ENCODE peak calls at places on chromosomes 2 and 18, in ten cellular contexts. L, I, P, T, X, E, J, Q, V and K are unnamed samples.
A peak's percentile ranks its signal among the peaks of the same experiment; 100 is the strongest.

GRCh38 chr2:168662651-168663208 is 139.7 kb upstream of the NOSTRIN start:
- DNase-seq in V (no peak), Q (no peak), L (no peak), T (no peak), P (no peak), J (no peak), X (no peak), E (no peak), I (no peak), K (no peak)

GRCh38 chr2:23843051-23843976 is 83.6 kb downstream of the ATAD2B start:
- DNase-seq in X (peak; percentile 66), Q (peak; percentile 28), E (no peak), P (no peak), J (no peak), V (no peak), I (no peak), T (no peak), L (no peak), K (no peak)

GRCh38 chr2:15557947-15558346 is 3.2 kb downstream of the NBAS start:
- DNase-seq in I (no peak), Q (no peak), J (no peak), X (no peak), E (no peak), V (no peak), P (no peak), T (no peak), L (no peak), K (peak; percentile 20)

GRCh38 chr2:17936599-17936998 is 58.1 kb downstream of the KCNS3 start:
- DNase-seq in T (no peak), P (no peak), X (no peak), L (no peak), J (no peak), V (no peak), Q (no peak), E (no peak), I (no peak), K (no peak)

GRCh38 chr2:25912851-25913695 is 34.8 kb upstream of the ASXL2 start:
- DNase-seq in V (peak; percentile 51), Q (no peak), X (peak; percentile 36), L (no peak), E (no peak), P (no peak), J (no peak), T (no peak), I (no peak), K (peak; percentile 47)

GRCh38 chr2:112705576-112705975 is 15.2 kb upstream of the NT5DC4 start:
- DNase-seq in P (no peak), I (no peak), J (no peak), L (no peak), E (no peak), V (no peak), T (no peak), X (no peak), Q (no peak), K (peak; percentile 38)

GRCh38 chr2:150866431-150866830 is 379.0 kb upstream of the RND3 start:
- DNase-seq in L (no peak), E (no peak), P (no peak), X (peak; percentile 77), V (peak; percentile 25), T (no peak), Q (no peak), J (no peak), I (peak; percentile 77), K (peak; percentile 46)

GRCh38 chr2:26299488-26300092 is 46.4 kb upstream of the SELENOI start:
- DNase-seq in I (peak; percentile 46), L (no peak), J (no peak), V (peak; percentile 27), Q (no peak), P (no peak), E (no peak), T (no peak), X (peak; percentile 63), K (peak; percentile 65)

GRCh38 chr2:217625475-217626245 is 377.1 kb downstream of the TNS1 start:
- DNase-seq in Q (peak; percentile 73), L (no peak), X (peak; percentile 47), I (no peak), E (no peak), V (peak; percentile 80), T (no peak), P (no peak), J (no peak), K (no peak)

GRCh38 chr18:46213295-46213694 is 109.1 kb downstream of the HAUS1 start:
- DNase-seq in X (peak; percentile 9), T (no peak), V (peak; percentile 45), E (no peak), L (no peak), I (peak; percentile 10), J (no peak), Q (no peak), P (no peak), K (peak; percentile 42)

GRCh38 chr18:7329036-7329435 is 98.1 kb downstream of the LRRC30 start:
- DNase-seq in X (no peak), T (no peak), P (no peak), E (no peak), L (no peak), V (no peak), I (no peak), J (no peak), Q (no peak), K (peak; percentile 35)

GRCh38 chr2:148969585-148970180 is 68.8 kb upstream of the LYPD6B start:
- DNase-seq in E (no peak), I (no peak), X (no peak), P (no peak), L (no peak), T (no peak), V (no peak), Q (no peak), J (no peak), K (no peak)

GRCh38 chr18:79902640-79903039 is 48.8 kb downstream of the SLC66A2 start:
- DNase-seq in T (no peak), Q (no peak), P (peak; percentile 57), L (no peak), J (no peak), E (peak; percentile 45), V (no peak), I (no peak), X (no peak), K (no peak)

GRCh38 chr2:60699617-60700016 is 56.5 kb upstream of the PAPOLG start:
- DNase-seq in L (no peak), Q (no peak), P (no peak), J (no peak), T (no peak), E (no peak), X (no peak), V (no peak), I (no peak), K (no peak)

GRCh38 chr2:20930928-20931327 is 108.0 kb upstream of the LDAH start:
- DNase-seq in T (no peak), E (no peak), Q (no peak), I (peak; percentile 58), X (peak; percentile 3), L (no peak), V (peak; percentile 65), P (no peak), J (no peak), K (peak; percentile 30)

GRCh38 chr18:32257073-32257780 is 67.4 kb downstream of the MEP1B start:
- DNase-seq in V (no peak), X (no peak), L (no peak), I (no peak), E (no peak), P (no peak), Q (no peak), T (no peak), J (no peak), K (no peak)

GRCh38 chr2:207792244-207792785 is 22.6 kb upstream of the FZD5 start:
- DNase-seq in Q (no peak), P (no peak), E (no peak), L (no peak), X (peak; percentile 71), V (peak; percentile 78), J (no peak), I (peak; percentile 72), T (no peak), K (peak; percentile 82)

GRCh38 chr2:230717595-230717994 is 5.0 kb downstream of the CAB39 start:
- DNase-seq in P (no peak), E (no peak), L (no peak), T (no peak), Q (no peak), V (no peak), I (no peak), X (no peak), J (no peak), K (no peak)

GRCh38 chr18:62529597-62529996 is 6.8 kb downstream of the ZCCHC2 start:
- DNase-seq in Q (no peak), L (no peak), V (no peak), E (no peak), T (no peak), J (no peak), P (no peak), I (peak; percentile 29), X (no peak), K (no peak)

GRCh38 chr2:237351796-237352195 is 62.2 kb downstream of the COL6A3 start:
- DNase-seq in L (no peak), Q (no peak), P (no peak), V (no peak), E (no peak), X (peak; percentile 59), T (no peak), I (no peak), J (no peak), K (no peak)

GRCh38 chr2:133063792-133064191 is 393.8 kb upstream of the LYPD1 start:
- DNase-seq in X (no peak), E (no peak), V (peak; percentile 22), I (peak; percentile 31), L (no peak), J (no peak), T (no peak), P (no peak), Q (no peak), K (peak; percentile 63)

GRCh38 chr2:64750817-64751285 is 97.1 kb upstream of the SERTAD2 start:
- DNase-seq in T (peak; percentile 97), Q (peak; percentile 99), X (peak; percentile 99), L (peak; percentile 95), V (peak; percentile 98), P (peak; percentile 100), J (peak; percentile 98), E (peak; percentile 99), I (peak; percentile 99), K (peak; percentile 99)

GRCh38 chr2:98907385-98907784 is 28.6 kb downstream of the CRACDL start:
- DNase-seq in X (no peak), Q (no peak), E (no peak), J (no peak), I (no peak), P (peak; percentile 8), V (no peak), T (no peak), L (no peak), K (no peak)

GRCh38 chr2:237877576-237878307 is 18.3 kb downstream of the RAMP1 start:
- DNase-seq in P (peak; percentile 55), I (no peak), Q (no peak), X (no peak), V (no peak), E (peak; percentile 34), T (no peak), J (no peak), L (no peak), K (no peak)

GRCh38 chr2:55078956-55079355 is 28.7 kb upstream of the RTN4 start:
- DNase-seq in J (no peak), L (no peak), V (no peak), E (no peak), T (no peak), I (no peak), P (no peak), X (no peak), Q (no peak), K (no peak)

GRCh38 chr2:233857511-233858118 is 3.3 kb upstream of the HJURP start:
- DNase-seq in J (no peak), E (no peak), V (peak; percentile 43), I (no peak), L (peak; percentile 65), X (peak; percentile 35), Q (no peak), T (no peak), P (peak; percentile 72), K (peak; percentile 32)

GRCh38 chr2:241020201-241020600 is 21.8 kb downstream of the SNED1 start:
- DNase-seq in J (no peak), X (no peak), L (no peak), V (no peak), P (peak; percentile 27), T (no peak), Q (no peak), E (no peak), I (no peak), K (no peak)

GRCh38 chr18:34697233-34697632 is 12.9 kb upstream of the DTNA start:
- DNase-seq in Q (no peak), V (no peak), J (no peak), P (no peak), L (no peak), I (no peak), E (no peak), T (no peak), X (no peak), K (peak; percentile 23)